ENCODE peak calls at places on chromosomes 6 and 20, in seven cellular contexts. O, S, Y, Z, L, G and D are unnamed samples. For H3K27me3 and H3K4me1, the result is how much of the 10 kb centered on the place peaks cover.

GRCh38 chr6:149387787-149388512 is 12.1 kb upstream of the SUMO4 start:
- DNase-seq in O (no peak), S (no peak), Y (no peak), Z (no peak), L (no peak), G (no peak), D (peak)

GRCh38 chr6:74408844-74409243 is 712.8 kb downstream of the CD109 start:
- DNase-seq in O (no peak), S (no peak), Y (no peak), Z (no peak), L (no peak), G (peak), D (no peak)

GRCh38 chr20:14984305-14984704 is 646.9 kb upstream of the FLRT3 start:
- DNase-seq in O (no peak), S (no peak), Y (no peak), Z (no peak), L (no peak), G (no peak), D (no peak)

GRCh38 chr6:27684264-27685211 is 211.6 kb upstream of the ZNF184 start:
- DNase-seq in O (no peak), S (no peak), Y (no peak), Z (no peak), L (no peak), G (peak), D (peak)

GRCh38 chr6:56729719-56730118 is 87.0 kb upstream of the DST start:
- DNase-seq in O (no peak), S (no peak), Y (no peak), Z (no peak), L (no peak), G (peak), D (no peak)

GRCh38 chr20:1094706-1095220 is 23.6 kb upstream of the PSMF1 start:
- DNase-seq in O (no peak), S (no peak), Y (no peak), Z (no peak), L (no peak), G (no peak), D (no peak)

GRCh38 chr20:51106011-51106410 is 83.1 kb upstream of the KCNG1 start:
- DNase-seq in O (no peak), S (no peak), Y (no peak), Z (no peak), L (no peak), G (no peak), D (no peak)

GRCh38 chr6:69164564-69165252 is 529.6 kb downstream of the ADGRB3 start:
- DNase-seq in O (no peak), S (no peak), Y (no peak), Z (no peak), L (no peak), G (no peak), D (no peak)

GRCh38 chr6:6752129-6752528 is 163.6 kb downstream of the LY86 start:
- DNase-seq in O (no peak), S (no peak), Y (no peak), Z (no peak), L (no peak), G (peak), D (peak)

GRCh38 chr6:69985180-69985579 is 118.8 kb downstream of the COL19A1 start:
- DNase-seq in O (no peak), S (no peak), Y (no peak), Z (no peak), L (no peak), G (no peak), D (no peak)

GRCh38 chr20:38130687-38131587 is 34.1 kb downstream of the TGM2 start:
- DNase-seq in O (peak), S (no peak), Y (no peak), Z (no peak), L (no peak), G (no peak), D (no peak)

GRCh38 chr20:51237790-51238189 is 214.9 kb upstream of the KCNG1 start:
- DNase-seq in O (no peak), S (no peak), Y (peak), Z (no peak), L (no peak), G (no peak), D (no peak)

GRCh38 chr6:82980086-82980485 is 85.6 kb downstream of the UBE3D start:
- DNase-seq in O (no peak), S (no peak), Y (no peak), Z (no peak), L (no peak), G (peak), D (no peak)

GRCh38 chr20:46808565-46808964 is 86.1 kb upstream of the EYA2 start:
- DNase-seq in O (no peak), S (no peak), Y (no peak), Z (no peak), L (no peak), G (no peak), D (no peak)

GRCh38 chr20:3432844-3433243 is 25.4 kb upstream of the DNAAF9 start:
- DNase-seq in O (no peak), S (no peak), Y (no peak), Z (no peak), L (no peak), G (no peak), D (no peak)

GRCh38 chr6:24933868-24934401 is 1.8 kb downstream of the RIPOR2 start:
- DNase-seq in O (no peak), S (no peak), Y (no peak), Z (no peak), L (no peak), G (no peak), D (peak)

GRCh38 chr6:93416575-93417420 is 2.6 kb downstream of the EPHA7 start:
- DNase-seq in O (no peak), S (no peak), Y (peak), Z (no peak), L (peak), G (no peak), D (peak)

GRCh38 chr6:37251211-37251610 is 6.4 kb upstream of the TBC1D22B start:
- DNase-seq in O (no peak), S (no peak), Y (no peak), Z (no peak), L (no peak), G (peak), D (no peak)

GRCh38 chr20:52196845-52197244 is 5.3 kb upstream of the ZFP64 start:
- DNase-seq in O (no peak), S (no peak), Y (no peak), Z (no peak), L (no peak), G (no peak), D (no peak)

GRCh38 chr6:116536216-116536621 is 9.3 kb downstream of the TRAPPC3L start:
- DNase-seq in O (no peak), S (no peak), Y (no peak), Z (no peak), L (no peak), G (peak), D (peak)

GRCh38 chr6:159257846-159258245 is 88.6 kb downstream of the FNDC1 start:
- DNase-seq in O (no peak), S (no peak), Y (no peak), Z (no peak), L (no peak), G (no peak), D (no peak)

GRCh38 chr20:22312744-22313346 is 271.5 kb downstream of the FOXA2 start:
- DNase-seq in O (no peak), S (peak), Y (no peak), Z (no peak), L (no peak), G (peak), D (peak)

GRCh38 chr6:107209406-107209939 is 94.2 kb upstream of the BEND3 start:
- DNase-seq in O (no peak), S (no peak), Y (no peak), Z (no peak), L (no peak), G (no peak), D (no peak)

GRCh38 chr6:22512716-22513452 is 56.5 kb upstream of the HDGFL1 start:
- DNase-seq in O (no peak), S (no peak), Y (no peak), Z (no peak), L (no peak), G (peak), D (no peak)

GRCh38 chr6:84772428-84773132 is 8.2 kb upstream of the TBX18 start:
- DNase-seq in O (no peak), S (no peak), Y (peak), Z (no peak), L (no peak), G (no peak), D (no peak)

DNA sequence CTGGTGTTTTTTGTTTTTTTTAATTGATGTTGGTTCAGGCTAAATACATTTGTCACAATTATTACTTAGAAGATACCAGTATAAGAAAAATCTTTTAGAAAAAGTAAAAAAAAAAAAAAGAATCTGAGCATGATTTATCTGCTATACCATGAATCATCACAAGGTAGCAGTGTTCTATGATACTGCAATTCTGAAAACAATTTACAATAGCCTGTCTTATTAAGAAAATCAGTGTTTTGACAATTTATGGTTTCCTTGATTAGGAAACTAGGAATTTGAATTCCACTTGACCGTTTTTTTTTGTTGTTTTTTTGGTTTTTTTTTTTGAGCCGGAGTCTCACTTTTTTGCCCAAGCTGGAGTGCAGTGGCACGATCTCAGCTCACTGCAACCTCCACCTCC is 9.3 kb upstream of the MAK start:
- DNase-seq in O (no peak), S (no peak), Y (no peak), Z (no peak), L (no peak), G (no peak), D (no peak)
- TF ChIP-seq CTCF in O (peak), S (no peak), Y (peak), Z (no peak), L (no peak), G (peak), D (no peak)

GRCh38 chr6:34792605-34793500 is 970 bp downstream of the BLTP3A start:
- DNase-seq in O (no peak), S (peak), Y (no peak), Z (no peak), L (no peak), G (peak), D (peak)

GRCh38 chr6:34793877-34794276 is 2.0 kb downstream of the BLTP3A start:
- DNase-seq in O (no peak), S (no peak), Y (no peak), Z (no peak), L (no peak), G (no peak), D (no peak)

GRCh38 chr6:34791842-34792604 is at the start of gene BLTP3A:
- DNase-seq in O (peak), S (peak), Y (peak), Z (peak), L (peak), G (peak), D (peak)

GRCh38 chr6:34788111-34788510 is 3.8 kb upstream of the BLTP3A start:
- DNase-seq in O (no peak), S (no peak), Y (no peak), Z (no peak), L (no peak), G (no peak), D (no peak)

GRCh38 chr6:34791164-34791841 is 580 bp upstream of the BLTP3A start:
- DNase-seq in O (peak), S (peak), Y (peak), Z (no peak), L (peak), G (peak), D (peak)
- H3K27me3 ChIP-seq in O (under half), S (under half), Y (under half), Z (under half), L (under half), G (under half), D (under half)

DNA sequence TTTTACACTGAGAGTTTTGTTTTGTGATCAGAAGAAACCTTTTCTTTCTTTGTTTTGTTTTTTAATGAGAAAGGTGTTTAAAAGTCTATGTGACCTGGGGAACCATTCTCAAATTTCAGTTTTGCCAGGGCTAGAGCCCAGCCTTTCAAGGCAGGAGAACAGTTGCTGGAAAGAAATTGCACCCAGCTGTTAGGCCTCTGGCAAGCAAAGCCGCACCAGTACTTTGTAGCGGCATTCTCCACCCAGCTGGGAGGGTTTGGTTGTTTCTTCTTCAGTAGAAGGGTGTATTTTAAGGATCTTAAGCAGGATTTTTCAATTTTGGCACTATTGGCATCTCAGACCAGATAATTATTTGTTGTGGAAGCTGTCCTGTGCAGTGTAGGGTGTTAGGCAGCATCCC is 16.6 kb upstream of the MAPK13 start:
- DNase-seq in O (no peak), S (no peak), Y (no peak), Z (no peak), L (no peak), G (no peak), D (no peak)
- H3K4me1 ChIP-seq in O (under half), S (under half), Y (under half), Z (under half), L (under half), G (under half), D (under half)

GRCh38 chr6:49733680-49734079 is 10.5 kb downstream of the CRISP3 start:
- DNase-seq in O (no peak), S (no peak), Y (no peak), Z (no peak), L (no peak), G (no peak), D (no peak)

DNA sequence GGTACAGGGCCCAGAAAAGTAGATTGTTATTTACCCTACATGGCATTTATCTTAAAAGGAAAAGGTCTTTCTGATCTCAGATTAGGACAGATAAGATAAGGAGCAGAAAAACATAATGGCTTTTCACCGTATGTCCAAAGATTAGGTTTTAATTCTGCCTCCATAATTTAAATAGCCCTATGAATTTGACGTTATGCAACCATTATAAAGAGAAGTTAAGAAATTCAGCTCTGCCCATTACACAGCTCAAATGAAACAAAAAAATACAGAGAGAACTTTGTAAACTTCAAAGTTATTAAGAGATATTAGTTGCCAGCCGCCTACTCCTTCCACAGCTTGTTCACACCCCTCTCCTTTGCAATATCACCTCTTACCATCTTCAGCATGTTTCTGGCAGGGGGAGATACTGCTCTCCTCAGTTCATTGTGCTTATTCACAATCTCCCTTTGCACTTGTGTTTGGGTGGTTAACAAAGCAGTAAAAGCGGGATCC is 8.1 kb downstream of the CRISP3 start:
- DNase-seq in O (no peak), S (no peak), Y (no peak), Z (no peak), L (no peak), G (no peak), D (no peak)
- TF ChIP-seq CTCF in O (no peak), S (no peak), Y (no peak), Z (no peak), L (no peak), G (no peak), D (no peak)